ENCODE peak calls at places on chromosomes 16 and 17, in four cellular contexts. Z is H1, F is IMR-90, A is H9. C is an unnamed sample. For H3K4me1 and H3K79me1, the result is how much of the 10 kb centered on the place peaks cover.

GRCh38 chr17:50841949-50842354 is 6.6 kb downstream of the WFIKKN2 start:
- DNase-seq in Z (peak), A (peak), F (peak), C (peak)

GRCh38 chr16:68640972-68641371 is 4.1 kb upstream of the CDH3 start:
- DNase-seq in A (no peak), F (no peak), Z (no peak), C (no peak)

GRCh38 chr16:8950580-8951077 is 13.1 kb downstream of the USP7 start:
- DNase-seq in A (no peak), F (peak), Z (no peak), C (no peak)

GRCh38 chr16:51095890-51096626 is 55.0 kb downstream of the SALL1 start:
- DNase-seq in F (no peak), Z (no peak), A (no peak), C (no peak)

GRCh38 chr16:35207059-35207999 is 1747.9 kb downstream of the TP53TG3F start:
- DNase-seq in A (no peak), Z (no peak), F (no peak), C (no peak)

GRCh38 chr17:68387485-68387884 is 69.8 kb downstream of the WIPI1 start:
- DNase-seq in A (peak), F (no peak), Z (no peak), C (no peak)

GRCh38 chr16:87278191-87279093 is 38.8 kb downstream of the C16orf95 start:
- DNase-seq in Z (peak), F (peak), A (peak), C (peak)

GRCh38 chr17:44794699-44795413 is 35.2 kb downstream of the GJC1 start:
- DNase-seq in Z (no peak), F (peak), A (no peak), C (no peak)

GRCh38 chr16:88696441-88696840 is 9.8 kb downstream of the RNF166 start:
- DNase-seq in F (no peak), Z (no peak), A (no peak), C (no peak)
- H3K4me1 ChIP-seq in F (under half), Z (under half), A (under half), C (under half)

GRCh38 chr16:85279874-85280545 is 167.7 kb upstream of the CIBAR2 start:
- DNase-seq in Z (no peak), A (no peak), F (no peak), C (no peak)
- H3K79me1 ChIP-seq in Z (under half), A (under half), F (under half), C (under half)

DNA sequence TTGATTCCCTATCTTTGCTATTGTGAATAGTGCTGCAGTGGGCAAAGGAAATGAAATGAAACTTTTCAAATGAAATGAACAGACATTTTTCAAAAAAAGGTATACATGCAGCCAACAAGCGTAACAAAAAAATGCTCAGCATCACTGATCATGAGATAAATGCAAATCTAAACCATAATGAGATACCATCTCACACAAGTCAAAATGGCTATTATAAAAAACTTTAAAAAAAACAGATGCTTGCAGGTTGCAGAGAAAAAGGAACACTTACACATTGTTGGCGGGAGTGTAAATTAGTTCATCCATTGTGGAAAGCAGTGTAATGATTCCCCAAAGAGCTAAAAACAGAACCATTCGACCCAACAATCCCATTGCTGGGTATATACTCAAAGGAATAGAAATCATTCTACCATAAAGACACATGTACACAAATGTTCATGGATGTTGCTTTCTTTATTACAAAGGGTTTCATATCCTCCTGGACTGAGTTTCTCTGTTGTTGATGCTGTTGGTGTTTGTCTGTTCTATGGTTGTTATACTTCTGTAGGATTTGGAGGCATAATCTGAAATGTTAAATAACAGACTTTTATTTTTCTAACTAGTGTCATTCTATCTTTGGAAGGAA is 99.3 kb upstream of the SOX9 start:
- DNase-seq in F (no peak), A (no peak), Z (no peak), C (no peak)
- H3K4me1 ChIP-seq in F (under half), A (under half), Z (under half), C (under half)

GRCh38 chr17:80596760-80597608 is 52.3 kb downstream of the RPTOR start:
- DNase-seq in F (peak), Z (no peak), A (no peak), C (no peak)
- H3K79me1 ChIP-seq in F (half or more), Z (under half), A (under half), C (under half)

GRCh38 chr16:57385083-57385482 is 12.8 kb downstream of the CX3CL1 start:
- DNase-seq in Z (no peak), F (no peak), A (no peak), C (no peak)
- H3K4me1 ChIP-seq in Z (under half), F (under half), A (under half), C (under half)

GRCh38 chr16:11058820-11059219 is 114.5 kb downstream of the CLEC16A start:
- DNase-seq in Z (no peak), A (no peak), F (no peak), C (no peak)

GRCh38 chr16:11059588-11059987 is 115.2 kb downstream of the CLEC16A start:
- DNase-seq in F (no peak), A (no peak), Z (no peak), C (no peak)

GRCh38 chr16:11056989-11057645 is 112.8 kb downstream of the CLEC16A start:
- DNase-seq in F (no peak), Z (no peak), A (no peak), C (no peak)

GRCh38 chr16:11056090-11056988 is 112.0 kb downstream of the CLEC16A start:
- DNase-seq in Z (no peak), F (peak), A (no peak), C (no peak)

DNA sequence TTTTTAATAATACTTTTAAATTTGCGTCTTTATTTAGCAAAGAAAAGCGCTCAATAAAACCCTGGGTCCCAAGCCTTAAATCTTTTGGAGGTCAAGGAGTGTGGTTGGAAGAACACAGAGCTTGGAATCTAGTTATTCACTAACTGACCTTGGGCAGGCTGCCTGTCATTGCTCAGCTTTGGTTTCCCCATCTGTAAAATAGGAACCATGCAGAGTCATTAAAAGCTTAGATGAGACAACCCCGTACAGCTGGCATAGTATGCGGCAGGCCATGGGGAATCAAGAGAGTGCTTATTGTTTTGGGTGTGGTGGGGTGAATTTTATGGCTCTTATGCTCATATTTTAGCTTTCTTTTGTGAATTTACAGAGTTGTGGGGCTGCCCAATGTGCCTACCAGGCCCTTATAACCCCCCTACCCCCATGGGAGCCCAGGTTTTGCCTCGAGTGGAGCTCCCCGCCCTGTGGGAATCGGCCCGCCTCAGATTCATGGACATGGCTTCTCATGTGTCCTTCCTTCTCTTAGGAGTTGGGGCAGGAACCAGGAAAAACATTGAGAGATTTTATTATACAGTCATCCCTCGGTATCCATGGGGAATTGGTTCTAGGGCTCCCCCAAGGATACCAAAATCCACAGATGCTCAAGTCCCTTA is 113.5 kb downstream of the CLEC16A start:
- DNase-seq in A (no peak), Z (no peak), F (no peak), C (no peak)
- H3K79me1 ChIP-seq in A (under half), Z (under half), F (under half), C (under half)